ENCODE peak calls at places on chromosomes 13 and 19, in seven cellular contexts. T is uterus, H is A549, L is stomach, S is tibial nerve, K is lower leg skin, R is HCT116. Q is an unnamed sample.

GRCh38 chr19:53365899-53366493 is 491 bp downstream of the ZNF525 start:
- DNase-seq in T (no peak), H (no peak), L (no peak), S (no peak), K (no peak), R (no peak), Q (peak; percentile 60)

GRCh38 chr13:30616927-30617314 is 799 bp upstream of the USPL1 start:
- DNase-seq in T (peak; percentile 64), H (peak; percentile 88), L (peak; percentile 65), S (peak; percentile 52), K (peak; percentile 84), R (peak; percentile 78), Q (peak; percentile 94)

GRCh38 chr19:44142014-44142523 is 715 bp downstream of the ZNF234 start:
- DNase-seq in T (no peak), H (no peak), L (no peak), S (no peak), K (no peak), R (no peak), Q (peak; percentile 57)

GRCh38 chr13:73251866-73252265 is 193.1 kb downstream of the KLF5 start:
- DNase-seq in T (no peak), H (no peak), L (no peak), S (no peak), K (no peak), R (no peak), Q (no peak)

GRCh38 chr19:4080473-4080872 is 13.8 kb upstream of the ZBTB7A start:
- DNase-seq in T (no peak), H (no peak), L (no peak), S (no peak), K (no peak), R (no peak), Q (no peak)

GRCh38 chr13:46615888-46616531 is 63.0 kb downstream of the LRCH1 start:
- DNase-seq in T (no peak), H (no peak), L (no peak), S (no peak), K (no peak), R (no peak), Q (no peak)

GRCh38 chr19:4302238-4302630 is at the start of gene TMIGD2:
- DNase-seq in T (no peak), H (no peak), L (no peak), S (no peak), K (no peak), R (no peak), Q (no peak)

GRCh38 chr19:12664406-12665280 is 1.9 kb downstream of the MAN2B1 start:
- DNase-seq in T (no peak), H (no peak), L (no peak), S (no peak), K (no peak), R (no peak), Q (peak; percentile 86)

GRCh38 chr19:2464389-2464788 is 7.6 kb upstream of the LMNB2 start:
- DNase-seq in T (no peak), H (no peak), L (no peak), S (no peak), K (no peak), R (no peak), Q (no peak)

GRCh38 chr13:25068810-25069209 is 27.1 kb upstream of the PABPC3 start:
- DNase-seq in T (no peak), H (no peak), L (no peak), S (no peak), K (no peak), R (no peak), Q (no peak)

GRCh38 chr19:8390617-8390981 is 439 bp downstream of the RAB11B start:
- DNase-seq in T (peak; percentile 98), H (peak; percentile 94), L (peak; percentile 98), S (peak; percentile 97), K (peak; percentile 95), R (peak; percentile 88), Q (peak; percentile 98)

GRCh38 chr13:79901336-79901735 is 420.4 kb downstream of the NDFIP2 start:
- DNase-seq in T (no peak), H (no peak), L (no peak), S (no peak), K (no peak), R (no peak), Q (no peak)

GRCh38 chr13:113118328-113119021 is 4.1 kb upstream of the F10 start:
- DNase-seq in T (peak; percentile 7), H (no peak), L (peak; percentile 19), S (no peak), K (no peak), R (no peak), Q (no peak)

GRCh38 chr19:36916991-36917390 is 859 bp downstream of the ZNF568 start:
- DNase-seq in T (no peak), H (peak; percentile 9), L (no peak), S (no peak), K (no peak), R (no peak), Q (peak; percentile 51)

GRCh38 chr19:955803-956746 is 28.1 kb upstream of the WDR18 start:
- DNase-seq in T (no peak), H (no peak), L (no peak), S (no peak), K (no peak), R (no peak), Q (no peak)

GRCh38 chr13:73722120-73722519 is 412.1 kb downstream of the KLF12 start:
- DNase-seq in T (no peak), H (peak; percentile 21), L (no peak), S (no peak), K (no peak), R (peak; percentile 51), Q (no peak)

GRCh38 chr19:58153386-58153785 is 2.8 kb upstream of the ZNF329 start:
- DNase-seq in T (no peak), H (no peak), L (no peak), S (no peak), K (no peak), R (no peak), Q (no peak)

GRCh38 chr13:28251462-28251861 is 113.1 kb downstream of the PAN3 start:
- DNase-seq in T (no peak), H (no peak), L (no peak), S (no peak), K (no peak), R (no peak), Q (peak; percentile 14)

GRCh38 chr13:101433895-101434294 is 17.6 kb upstream of the NALCN start:
- DNase-seq in T (no peak), H (no peak), L (no peak), S (no peak), K (no peak), R (no peak), Q (no peak)

GRCh38 chr13:79448413-79448812 is 32.5 kb upstream of the NDFIP2 start:
- DNase-seq in T (no peak), H (no peak), L (no peak), S (no peak), K (no peak), R (no peak), Q (no peak)

GRCh38 chr13:93862259-93862658 is 617.2 kb downstream of the DCT start:
- DNase-seq in T (no peak), H (no peak), L (no peak), S (no peak), K (no peak), R (no peak), Q (no peak)

GRCh38 chr19:41939861-41940442 is 11.7 kb upstream of the ERFL start:
- DNase-seq in T (no peak), H (no peak), L (peak; percentile 43), S (no peak), K (no peak), R (no peak), Q (no peak)

GRCh38 chr19:41937976-41938375 is 9.7 kb upstream of the ERFL start:
- DNase-seq in T (no peak), H (no peak), L (no peak), S (no peak), K (no peak), R (no peak), Q (no peak)

GRCh38 chr19:41937525-41937924 is 9.3 kb upstream of the ERFL start:
- DNase-seq in T (no peak), H (no peak), L (no peak), S (no peak), K (no peak), R (no peak), Q (no peak)

GRCh38 chr19:41941410-41942202 is 13.4 kb upstream of the ERFL start:
- DNase-seq in T (no peak), H (no peak), L (no peak), S (no peak), K (no peak), R (no peak), Q (no peak)

GRCh38 chr19:41940443-41941409 is 12.5 kb upstream of the ERFL start:
- DNase-seq in T (no peak), H (no peak), L (no peak), S (no peak), K (no peak), R (no peak), Q (no peak)
- TF ChIP-seq POLR2A in T (no peak), H (no peak), L (no peak), S (no peak), K (no peak), R (no peak), Q (no peak)

DNA sequence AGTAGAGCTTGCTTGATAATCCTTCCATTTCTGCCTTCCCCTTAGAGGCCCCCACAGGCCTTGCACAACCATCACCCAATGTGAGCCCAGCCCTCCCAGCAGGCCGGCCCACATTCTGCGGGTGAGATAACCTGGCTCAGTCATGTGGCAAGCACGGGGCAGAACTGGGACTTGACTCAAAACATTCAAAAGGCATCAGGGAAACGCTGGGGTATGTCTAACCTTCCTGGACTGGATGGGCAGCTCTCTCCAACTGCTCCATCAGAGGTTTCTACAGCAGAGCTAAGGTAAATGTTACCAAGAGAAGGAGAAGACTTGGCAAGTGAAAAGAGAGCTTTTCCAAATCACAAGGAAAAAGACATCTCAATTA is 24.8 kb downstream of the EPS15L1 start:
- DNase-seq in T (peak; percentile 77), H (no peak), L (peak; percentile 83), S (peak; percentile 78), K (peak; percentile 75), R (no peak), Q (peak; percentile 94)
- TF ChIP-seq POLR2A in T (no peak), H (no peak), L (no peak), S (no peak), K (no peak), R (no peak), Q (peak; percentile 63)

GRCh38 chr19:45468803-45469131 is 971 bp downstream of the FOSB start:
- DNase-seq in T (no peak), H (peak; percentile 66), L (peak; percentile 41), S (no peak), K (no peak), R (no peak), Q (peak; percentile 84)

GRCh38 chr19:45470147-45471081 is 2.6 kb downstream of the FOSB start:
- DNase-seq in T (peak; percentile 48), H (peak; percentile 71), L (no peak), S (no peak), K (no peak), R (no peak), Q (no peak)

GRCh38 chr19:45469132-45469834 is 1.5 kb downstream of the FOSB start:
- DNase-seq in T (peak; percentile 92), H (peak; percentile 94), L (peak; percentile 95), S (peak; percentile 87), K (peak; percentile 93), R (peak; percentile 76), Q (peak; percentile 96)

GRCh38 chr19:45471116-45471865 is 3.5 kb downstream of the FOSB start:
- DNase-seq in T (no peak), H (no peak), L (no peak), S (no peak), K (no peak), R (no peak), Q (no peak)

GRCh38 chr19:45469835-45470146 is 2.0 kb downstream of the FOSB start:
- DNase-seq in T (no peak), H (no peak), L (peak; percentile 91), S (peak; percentile 86), K (no peak), R (no peak), Q (no peak)
- TF ChIP-seq POLR2A in T (no peak), H (no peak), L (no peak), S (peak; percentile 20), K (no peak), R (no peak), Q (no peak)

GRCh38 chr19:39356647-39357046 is 14.4 kb downstream of the SAMD4B start:
- DNase-seq in T (no peak), H (no peak), L (no peak), S (no peak), K (no peak), R (no peak), Q (no peak)
- TF ChIP-seq POLR2A in T (no peak), H (no peak), L (no peak), S (no peak), K (no peak), R (no peak), Q (no peak)